ENCODE peak calls at places on chromosome 7, in ten cellular contexts. One of them, this sample, is unnamed. For H3K4me1 and H3K36me3, the result is how much of the 10 kb centered on the place peaks cover.

GRCh38 chr7:112866424-112866823 is 76.2 kb upstream of the TMEM168 start:
- DNase-seq in neuronal stem cell: no peak
- DNase-seq in GM12878: peak
- DNase-seq in prostate gland: no peak
- DNase-seq in lung: no peak
- DNase-seq in tibial artery: no peak
- DNase-seq in CD8-positive, alpha-beta memory T cell: no peak
- DNase-seq in heart left ventricle: no peak
- DNase-seq in lower lobe of right lung: no peak
- DNase-seq in mucosa of descending colon: no peak
- DNase-seq in this sample: no peak

GRCh38 chr7:152594801-152595200 is 81.1 kb downstream of the XRCC2 start:
- DNase-seq in neuronal stem cell: no peak
- DNase-seq in GM12878: no peak
- DNase-seq in prostate gland: no peak
- DNase-seq in lung: no peak
- DNase-seq in tibial artery: no peak
- DNase-seq in CD8-positive, alpha-beta memory T cell: no peak
- DNase-seq in heart left ventricle: no peak
- DNase-seq in lower lobe of right lung: no peak
- DNase-seq in mucosa of descending colon: no peak
- DNase-seq in this sample: no peak

GRCh38 chr7:152436279-152437147 is 710 bp upstream of the KMT2C start:
- DNase-seq in neuronal stem cell: peak
- DNase-seq in GM12878: no peak
- DNase-seq in prostate gland: peak
- DNase-seq in lung: peak
- DNase-seq in tibial artery: peak
- DNase-seq in CD8-positive, alpha-beta memory T cell: peak
- DNase-seq in heart left ventricle: peak
- DNase-seq in lower lobe of right lung: peak
- DNase-seq in mucosa of descending colon: peak
- DNase-seq in this sample: peak

GRCh38 chr7:28759373-28760013 is 198.6 kb downstream of the TRIL start:
- DNase-seq in neuronal stem cell: no peak
- DNase-seq in GM12878: no peak
- DNase-seq in prostate gland: no peak
- DNase-seq in lung: no peak
- DNase-seq in tibial artery: no peak
- DNase-seq in CD8-positive, alpha-beta memory T cell: no peak
- DNase-seq in heart left ventricle: no peak
- DNase-seq in lower lobe of right lung: no peak
- DNase-seq in mucosa of descending colon: no peak
- DNase-seq in this sample: no peak

GRCh38 chr7:115004121-115004520 is 82.2 kb downstream of the MDFIC start:
- DNase-seq in neuronal stem cell: no peak
- DNase-seq in GM12878: no peak
- DNase-seq in prostate gland: no peak
- DNase-seq in lung: no peak
- DNase-seq in tibial artery: no peak
- DNase-seq in CD8-positive, alpha-beta memory T cell: no peak
- DNase-seq in heart left ventricle: no peak
- DNase-seq in lower lobe of right lung: no peak
- DNase-seq in mucosa of descending colon: no peak
- DNase-seq in this sample: no peak

GRCh38 chr7:2928613-2929311 is 84.7 kb upstream of the GNA12 start:
- DNase-seq in neuronal stem cell: no peak
- DNase-seq in GM12878: no peak
- DNase-seq in prostate gland: no peak
- DNase-seq in lung: no peak
- DNase-seq in tibial artery: no peak
- DNase-seq in CD8-positive, alpha-beta memory T cell: no peak
- DNase-seq in heart left ventricle: no peak
- DNase-seq in lower lobe of right lung: peak
- DNase-seq in mucosa of descending colon: no peak
- DNase-seq in this sample: no peak

GRCh38 chr7:34036069-34036920 is 131.0 kb downstream of the BMPER start:
- DNase-seq in neuronal stem cell: no peak
- DNase-seq in GM12878: no peak
- DNase-seq in prostate gland: no peak
- DNase-seq in lung: no peak
- DNase-seq in tibial artery: no peak
- DNase-seq in CD8-positive, alpha-beta memory T cell: no peak
- DNase-seq in heart left ventricle: no peak
- DNase-seq in lower lobe of right lung: no peak
- DNase-seq in mucosa of descending colon: peak
- DNase-seq in this sample: no peak

GRCh38 chr7:107920048-107920772 is 29.2 kb downstream of the DLD start:
- DNase-seq in neuronal stem cell: no peak
- DNase-seq in GM12878: no peak
- DNase-seq in prostate gland: no peak
- DNase-seq in lung: no peak
- DNase-seq in tibial artery: no peak
- DNase-seq in CD8-positive, alpha-beta memory T cell: no peak
- DNase-seq in heart left ventricle: no peak
- DNase-seq in lower lobe of right lung: no peak
- DNase-seq in mucosa of descending colon: no peak
- DNase-seq in this sample: no peak

GRCh38 chr7:152911904-152912303 is 152.4 kb downstream of the ACTR3B start:
- DNase-seq in neuronal stem cell: no peak
- DNase-seq in GM12878: no peak
- DNase-seq in prostate gland: no peak
- DNase-seq in lung: no peak
- DNase-seq in tibial artery: no peak
- DNase-seq in CD8-positive, alpha-beta memory T cell: no peak
- DNase-seq in heart left ventricle: no peak
- DNase-seq in lower lobe of right lung: no peak
- DNase-seq in mucosa of descending colon: no peak
- DNase-seq in this sample: no peak

GRCh38 chr7:155807013-155807804 is 5.1 kb downstream of the SHH start:
- DNase-seq in neuronal stem cell: no peak
- DNase-seq in GM12878: no peak
- DNase-seq in prostate gland: no peak
- DNase-seq in lung: peak
- DNase-seq in tibial artery: no peak
- DNase-seq in CD8-positive, alpha-beta memory T cell: no peak
- DNase-seq in heart left ventricle: no peak
- DNase-seq in lower lobe of right lung: no peak
- DNase-seq in mucosa of descending colon: no peak
- DNase-seq in this sample: no peak

GRCh38 chr7:155804897-155805825 is 7.1 kb downstream of the SHH start:
- DNase-seq in neuronal stem cell: peak
- DNase-seq in GM12878: no peak
- DNase-seq in prostate gland: peak
- DNase-seq in lung: no peak
- DNase-seq in tibial artery: no peak
- DNase-seq in CD8-positive, alpha-beta memory T cell: peak
- DNase-seq in heart left ventricle: no peak
- DNase-seq in lower lobe of right lung: peak
- DNase-seq in mucosa of descending colon: peak
- DNase-seq in this sample: no peak

GRCh38 chr7:155804431-155804831 is 7.8 kb downstream of the SHH start:
- DNase-seq in neuronal stem cell: no peak
- DNase-seq in GM12878: no peak
- DNase-seq in prostate gland: no peak
- DNase-seq in lung: peak
- DNase-seq in tibial artery: no peak
- DNase-seq in CD8-positive, alpha-beta memory T cell: no peak
- DNase-seq in heart left ventricle: no peak
- DNase-seq in lower lobe of right lung: no peak
- DNase-seq in mucosa of descending colon: no peak
- DNase-seq in this sample: no peak

GRCh38 chr7:155806096-155806871 is 6.0 kb downstream of the SHH start:
- DNase-seq in neuronal stem cell: no peak
- DNase-seq in GM12878: no peak
- DNase-seq in prostate gland: no peak
- DNase-seq in lung: no peak
- DNase-seq in tibial artery: no peak
- DNase-seq in CD8-positive, alpha-beta memory T cell: no peak
- DNase-seq in heart left ventricle: no peak
- DNase-seq in lower lobe of right lung: no peak
- DNase-seq in mucosa of descending colon: no peak
- DNase-seq in this sample: peak

GRCh38 chr7:155805826-155806095 is 6.5 kb downstream of the SHH start:
- DNase-seq in neuronal stem cell: no peak
- DNase-seq in GM12878: no peak
- DNase-seq in prostate gland: no peak
- DNase-seq in lung: no peak
- DNase-seq in tibial artery: no peak
- DNase-seq in CD8-positive, alpha-beta memory T cell: no peak
- DNase-seq in heart left ventricle: no peak
- DNase-seq in lower lobe of right lung: no peak
- DNase-seq in mucosa of descending colon: no peak
- DNase-seq in this sample: no peak
- H3K4me1 ChIP-seq in neuronal stem cell: under half
- H3K4me1 ChIP-seq in GM12878: under half
- H3K4me1 ChIP-seq in prostate gland: under half
- H3K4me1 ChIP-seq in lung: under half
- H3K4me1 ChIP-seq in tibial artery: half or more
- H3K4me1 ChIP-seq in CD8-positive, alpha-beta memory T cell: under half
- H3K4me1 ChIP-seq in heart left ventricle: half or more
- H3K4me1 ChIP-seq in lower lobe of right lung: half or more
- H3K4me1 ChIP-seq in mucosa of descending colon: under half
- H3K4me1 ChIP-seq in this sample: under half

GRCh38 chr7:128318696-128319095 is 25.0 kb downstream of the RBM28 start:
- DNase-seq in neuronal stem cell: no peak
- DNase-seq in GM12878: no peak
- DNase-seq in prostate gland: no peak
- DNase-seq in lung: no peak
- DNase-seq in tibial artery: no peak
- DNase-seq in CD8-positive, alpha-beta memory T cell: no peak
- DNase-seq in heart left ventricle: no peak
- DNase-seq in lower lobe of right lung: no peak
- DNase-seq in mucosa of descending colon: no peak
- DNase-seq in this sample: no peak

GRCh38 chr7:128321044-128321422 is 22.7 kb downstream of the RBM28 start:
- DNase-seq in neuronal stem cell: no peak
- DNase-seq in GM12878: no peak
- DNase-seq in prostate gland: no peak
- DNase-seq in lung: no peak
- DNase-seq in tibial artery: no peak
- DNase-seq in CD8-positive, alpha-beta memory T cell: no peak
- DNase-seq in heart left ventricle: no peak
- DNase-seq in lower lobe of right lung: no peak
- DNase-seq in mucosa of descending colon: no peak
- DNase-seq in this sample: no peak

GRCh38 chr7:128324363-128324680 is 19.4 kb downstream of the RBM28 start:
- DNase-seq in neuronal stem cell: no peak
- DNase-seq in GM12878: no peak
- DNase-seq in prostate gland: no peak
- DNase-seq in lung: no peak
- DNase-seq in tibial artery: no peak
- DNase-seq in CD8-positive, alpha-beta memory T cell: no peak
- DNase-seq in heart left ventricle: no peak
- DNase-seq in lower lobe of right lung: no peak
- DNase-seq in mucosa of descending colon: no peak
- DNase-seq in this sample: no peak

GRCh38 chr7:128322040-128322643 is 21.6 kb downstream of the RBM28 start:
- DNase-seq in neuronal stem cell: no peak
- DNase-seq in GM12878: no peak
- DNase-seq in prostate gland: no peak
- DNase-seq in lung: no peak
- DNase-seq in tibial artery: no peak
- DNase-seq in CD8-positive, alpha-beta memory T cell: peak
- DNase-seq in heart left ventricle: no peak
- DNase-seq in lower lobe of right lung: no peak
- DNase-seq in mucosa of descending colon: no peak
- DNase-seq in this sample: peak

DNA sequence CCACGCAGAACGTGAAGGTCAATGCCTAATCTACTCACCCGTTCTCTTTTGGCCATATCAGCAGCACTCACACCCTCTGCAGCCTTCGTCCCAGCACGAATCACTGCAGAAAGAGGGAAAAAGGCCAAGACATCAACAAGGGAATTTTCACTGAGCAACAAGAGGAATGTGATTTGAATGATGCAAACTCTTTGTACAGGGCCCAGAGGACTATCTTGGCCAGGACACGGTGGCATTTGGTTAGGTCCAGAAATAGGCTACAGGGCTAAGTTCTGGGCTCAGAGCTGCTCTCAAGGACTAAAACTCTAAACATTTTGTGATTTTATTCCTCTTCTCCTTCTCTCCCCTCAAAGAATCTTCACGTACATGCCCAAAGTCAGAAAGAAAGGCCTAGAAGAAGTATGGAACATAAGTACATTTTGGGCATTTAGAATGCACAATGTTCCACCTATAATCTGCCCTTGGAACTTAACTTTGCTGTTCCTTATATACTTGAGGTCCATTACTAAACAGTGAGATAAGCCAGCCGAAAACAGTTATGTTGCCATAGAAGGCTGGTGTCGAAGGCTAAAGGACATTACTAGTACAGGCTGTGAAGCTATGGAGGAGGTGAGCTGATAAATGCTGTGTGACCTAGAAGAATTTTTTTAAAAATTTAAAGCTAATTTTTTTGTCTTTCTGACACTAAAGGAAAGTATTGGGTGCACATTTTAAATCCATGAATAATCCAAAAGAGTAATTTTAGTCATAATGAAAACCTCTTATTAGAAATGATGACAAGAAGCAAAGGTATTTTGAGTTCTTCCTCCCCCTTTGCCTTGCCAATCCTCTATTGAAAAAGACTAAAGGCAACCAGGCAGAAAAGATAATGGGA is 20.0 kb downstream of the RBM28 start:
- DNase-seq in neuronal stem cell: no peak
- DNase-seq in GM12878: no peak
- DNase-seq in prostate gland: no peak
- DNase-seq in lung: no peak
- DNase-seq in tibial artery: no peak
- DNase-seq in CD8-positive, alpha-beta memory T cell: no peak
- DNase-seq in heart left ventricle: no peak
- DNase-seq in lower lobe of right lung: no peak
- DNase-seq in mucosa of descending colon: no peak
- DNase-seq in this sample: no peak
- H3K36me3 ChIP-seq in neuronal stem cell: under half
- H3K36me3 ChIP-seq in GM12878: under half
- H3K36me3 ChIP-seq in prostate gland: under half
- H3K36me3 ChIP-seq in lung: half or more
- H3K36me3 ChIP-seq in tibial artery: half or more
- H3K36me3 ChIP-seq in CD8-positive, alpha-beta memory T cell: under half
- H3K36me3 ChIP-seq in heart left ventricle: half or more
- H3K36me3 ChIP-seq in lower lobe of right lung: half or more
- H3K36me3 ChIP-seq in mucosa of descending colon: under half
- H3K36me3 ChIP-seq in this sample: under half

GRCh38 chr7:17184805-17185689 is 113.4 kb upstream of the AHR start:
- DNase-seq in neuronal stem cell: no peak
- DNase-seq in GM12878: no peak
- DNase-seq in prostate gland: no peak
- DNase-seq in lung: no peak
- DNase-seq in tibial artery: no peak
- DNase-seq in CD8-positive, alpha-beta memory T cell: no peak
- DNase-seq in heart left ventricle: no peak
- DNase-seq in lower lobe of right lung: no peak
- DNase-seq in mucosa of descending colon: no peak
- DNase-seq in this sample: no peak
- H3K4me3 ChIP-seq in neuronal stem cell: no peak
- H3K4me3 ChIP-seq in GM12878: no peak
- H3K4me3 ChIP-seq in prostate gland: no peak
- H3K4me3 ChIP-seq in lung: no peak
- H3K4me3 ChIP-seq in tibial artery: no peak
- H3K4me3 ChIP-seq in CD8-positive, alpha-beta memory T cell: no peak
- H3K4me3 ChIP-seq in heart left ventricle: no peak
- H3K4me3 ChIP-seq in lower lobe of right lung: no peak
- H3K4me3 ChIP-seq in mucosa of descending colon: no peak
- H3K4me3 ChIP-seq in this sample: no peak

GRCh38 chr7:70679666-70680065 is 452.3 kb upstream of the GALNT17 start:
- DNase-seq in neuronal stem cell: no peak
- DNase-seq in GM12878: peak
- DNase-seq in prostate gland: no peak
- DNase-seq in lung: no peak
- DNase-seq in tibial artery: no peak
- DNase-seq in CD8-positive, alpha-beta memory T cell: peak
- DNase-seq in heart left ventricle: no peak
- DNase-seq in lower lobe of right lung: no peak
- DNase-seq in mucosa of descending colon: no peak
- DNase-seq in this sample: no peak
- H3K4me1 ChIP-seq in neuronal stem cell: under half
- H3K4me1 ChIP-seq in GM12878: under half
- H3K4me1 ChIP-seq in prostate gland: under half
- H3K4me1 ChIP-seq in lung: under half
- H3K4me1 ChIP-seq in tibial artery: under half
- H3K4me1 ChIP-seq in CD8-positive, alpha-beta memory T cell: under half
- H3K4me1 ChIP-seq in heart left ventricle: under half
- H3K4me1 ChIP-seq in lower lobe of right lung: under half
- H3K4me1 ChIP-seq in mucosa of descending colon: under half
- H3K4me1 ChIP-seq in this sample: under half

This sample was measured in CD4-positive, alpha-beta memory T cell.